ENCODE peak calls at places on chromosome 1, in four cellular contexts. One of them, this sample, is unnamed.

GRCh38 chr1:225825078-225825477 is 15.2 kb downstream of the EPHX1 start:
- DNase-seq in H1: no peak
- DNase-seq in K562: peak
- DNase-seq in SK-N-SH: no peak
- DNase-seq in this sample: no peak

GRCh38 chr1:19651141-19651737 is 7.1 kb downstream of the NBL1 start:
- DNase-seq in H1: peak
- DNase-seq in SK-N-SH: peak
- DNase-seq in K562: peak
- DNase-seq in this sample: peak

GRCh38 chr1:203378529-203379271 is 27.8 kb upstream of the FMOD start:
- DNase-seq in H1: no peak
- DNase-seq in K562: no peak
- DNase-seq in SK-N-SH: no peak
- DNase-seq in this sample: no peak

GRCh38 chr1:71414229-71414628 is 333.4 kb upstream of the ZRANB2 start:
- DNase-seq in SK-N-SH: peak
- DNase-seq in H1: no peak
- DNase-seq in K562: no peak
- DNase-seq in this sample: no peak

GRCh38 chr1:35029756-35030155 is 2.0 kb downstream of the ZMYM6 start:
- DNase-seq in SK-N-SH: no peak
- DNase-seq in K562: no peak
- DNase-seq in H1: no peak
- DNase-seq in this sample: no peak

GRCh38 chr1:45868861-45869260 is 65.4 kb downstream of the MAST2 start:
- DNase-seq in K562: no peak
- DNase-seq in H1: no peak
- DNase-seq in SK-N-SH: no peak
- DNase-seq in this sample: no peak

GRCh38 chr1:203593723-203594122 is 32.9 kb upstream of the ATP2B4 start:
- DNase-seq in H1: peak
- DNase-seq in SK-N-SH: no peak
- DNase-seq in K562: peak
- DNase-seq in this sample: peak

GRCh38 chr1:160997323-160998038 is 23.5 kb downstream of the F11R start:
- DNase-seq in SK-N-SH: peak
- DNase-seq in H1: no peak
- DNase-seq in K562: peak
- DNase-seq in this sample: peak

GRCh38 chr1:2194319-2194897 is at the start of gene FAAP20:
- DNase-seq in H1: no peak
- DNase-seq in K562: peak
- DNase-seq in SK-N-SH: peak
- DNase-seq in this sample: peak

GRCh38 chr1:243482237-243483022 is 226.6 kb downstream of the SDCCAG8 start:
- DNase-seq in SK-N-SH: peak
- DNase-seq in K562: no peak
- DNase-seq in H1: peak
- DNase-seq in this sample: peak

GRCh38 chr1:223731076-223731770 is 18.9 kb downstream of the CAPN2 start:
- DNase-seq in SK-N-SH: no peak
- DNase-seq in K562: no peak
- DNase-seq in H1: no peak
- DNase-seq in this sample: no peak

GRCh38 chr1:152115344-152115743 is at the start of gene TCHH:
- DNase-seq in K562: no peak
- DNase-seq in SK-N-SH: no peak
- DNase-seq in H1: no peak
- DNase-seq in this sample: no peak

GRCh38 chr1:11944358-11944981 is 10.0 kb downstream of the PLOD1 start:
- DNase-seq in SK-N-SH: peak
- DNase-seq in K562: no peak
- DNase-seq in H1: peak
- DNase-seq in this sample: peak

GRCh38 chr1:81832573-81832972 is 31.8 kb downstream of the ADGRL2 start:
- DNase-seq in K562: no peak
- DNase-seq in H1: no peak
- DNase-seq in SK-N-SH: no peak
- DNase-seq in this sample: no peak

GRCh38 chr1:119549719-119550141 is 42.7 kb downstream of the HSD3B1 start:
- DNase-seq in K562: peak
- DNase-seq in SK-N-SH: peak
- DNase-seq in H1: peak
- DNase-seq in this sample: peak

GRCh38 chr1:5297878-5298239 is 643.5 kb downstream of the AJAP1 start:
- DNase-seq in H1: no peak
- DNase-seq in K562: no peak
- DNase-seq in SK-N-SH: no peak
- DNase-seq in this sample: no peak

GRCh38 chr1:246699095-246699735 is 25.0 kb upstream of the SCCPDH start:
- DNase-seq in H1: peak
- DNase-seq in K562: peak
- DNase-seq in SK-N-SH: peak
- DNase-seq in this sample: peak

GRCh38 chr1:106608836-106609235 is 447.6 kb upstream of the PRMT6 start:
- DNase-seq in SK-N-SH: no peak
- DNase-seq in H1: no peak
- DNase-seq in K562: no peak
- DNase-seq in this sample: no peak

GRCh38 chr1:231272880-231273279 is 31.9 kb downstream of the GNPAT start:
- DNase-seq in H1: no peak
- DNase-seq in SK-N-SH: no peak
- DNase-seq in K562: no peak
- DNase-seq in this sample: no peak

GRCh38 chr1:4585216-4585615 is 69.2 kb upstream of the AJAP1 start:
- DNase-seq in K562: peak
- DNase-seq in H1: peak
- DNase-seq in SK-N-SH: peak
- DNase-seq in this sample: peak

GRCh38 chr1:209692745-209693504 is 11.7 kb upstream of the HSD11B1 start:
- DNase-seq in H1: peak
- DNase-seq in SK-N-SH: peak
- DNase-seq in K562: peak
- DNase-seq in this sample: peak

GRCh38 chr1:84853743-84854721 is 39.0 kb downstream of the LPAR3 start:
- DNase-seq in SK-N-SH: no peak
- DNase-seq in H1: no peak
- DNase-seq in K562: no peak
- DNase-seq in this sample: no peak

GRCh38 chr1:246470588-246470987 is 36.5 kb downstream of the SMYD3 start:
- DNase-seq in H1: no peak
- DNase-seq in K562: no peak
- DNase-seq in SK-N-SH: no peak
- DNase-seq in this sample: no peak

GRCh38 chr1:6072774-6073479 is 27.2 kb downstream of the KCNAB2 start:
- DNase-seq in SK-N-SH: no peak
- DNase-seq in K562: no peak
- DNase-seq in H1: no peak
- DNase-seq in this sample: no peak

GRCh38 chr1:153779781-153780541 is 4.8 kb downstream of the SLC27A3 start:
- DNase-seq in K562: no peak
- DNase-seq in H1: no peak
- DNase-seq in SK-N-SH: no peak
- DNase-seq in this sample: no peak

GRCh38 chr1:177909416-177909815 is 60.4 kb downstream of the SEC16B start:
- DNase-seq in K562: no peak
- DNase-seq in SK-N-SH: no peak
- DNase-seq in H1: no peak
- DNase-seq in this sample: no peak

GRCh38 chr1:177915641-177916040 is 54.2 kb downstream of the SEC16B start:
- DNase-seq in K562: no peak
- DNase-seq in SK-N-SH: no peak
- DNase-seq in H1: no peak
- DNase-seq in this sample: no peak

GRCh38 chr1:177913762-177914540 is 55.9 kb downstream of the SEC16B start:
- DNase-seq in H1: peak
- DNase-seq in K562: no peak
- DNase-seq in SK-N-SH: peak
- DNase-seq in this sample: peak

GRCh38 chr1:177912991-177913390 is 56.9 kb downstream of the SEC16B start:
- DNase-seq in K562: no peak
- DNase-seq in H1: no peak
- DNase-seq in SK-N-SH: no peak
- DNase-seq in this sample: no peak

DNA sequence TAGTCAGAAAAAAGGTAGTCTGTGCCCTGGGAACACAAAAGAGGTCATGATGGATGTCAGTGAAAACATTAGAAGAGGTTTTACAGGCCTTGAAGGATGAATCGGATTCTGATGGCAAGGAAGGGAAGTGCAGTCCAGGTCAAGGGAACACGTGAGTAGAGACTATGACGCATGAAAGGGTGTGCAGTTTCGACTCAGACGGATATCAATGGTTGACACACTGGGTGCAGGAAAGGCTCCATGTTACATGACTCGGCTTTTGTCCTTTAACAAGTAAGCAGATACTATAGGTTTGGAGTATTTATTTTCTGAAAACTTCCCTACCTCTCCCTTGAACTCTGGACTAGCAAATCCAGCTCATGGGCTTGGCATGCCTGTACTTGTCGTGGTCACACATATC is 55.3 kb downstream of the SEC16B start:
- DNase-seq in K562: no peak
- DNase-seq in H1: no peak
- DNase-seq in SK-N-SH: no peak
- DNase-seq in this sample: no peak
- TF ChIP-seq TEAD4 in K562: no peak
- TF ChIP-seq TEAD4 in H1: no peak
- TF ChIP-seq TEAD4 in SK-N-SH: no peak
- TF ChIP-seq TEAD4 in this sample: no peak

GRCh38 chr1:184110253-184111204 is 59.0 kb downstream of the TSEN15 start:
- DNase-seq in SK-N-SH: peak
- DNase-seq in K562: no peak
- DNase-seq in H1: no peak
- DNase-seq in this sample: no peak
- TF ChIP-seq MAX in SK-N-SH: no peak
- TF ChIP-seq MAX in K562: no peak
- TF ChIP-seq MAX in H1: no peak
- TF ChIP-seq MAX in this sample: no peak

DNA sequence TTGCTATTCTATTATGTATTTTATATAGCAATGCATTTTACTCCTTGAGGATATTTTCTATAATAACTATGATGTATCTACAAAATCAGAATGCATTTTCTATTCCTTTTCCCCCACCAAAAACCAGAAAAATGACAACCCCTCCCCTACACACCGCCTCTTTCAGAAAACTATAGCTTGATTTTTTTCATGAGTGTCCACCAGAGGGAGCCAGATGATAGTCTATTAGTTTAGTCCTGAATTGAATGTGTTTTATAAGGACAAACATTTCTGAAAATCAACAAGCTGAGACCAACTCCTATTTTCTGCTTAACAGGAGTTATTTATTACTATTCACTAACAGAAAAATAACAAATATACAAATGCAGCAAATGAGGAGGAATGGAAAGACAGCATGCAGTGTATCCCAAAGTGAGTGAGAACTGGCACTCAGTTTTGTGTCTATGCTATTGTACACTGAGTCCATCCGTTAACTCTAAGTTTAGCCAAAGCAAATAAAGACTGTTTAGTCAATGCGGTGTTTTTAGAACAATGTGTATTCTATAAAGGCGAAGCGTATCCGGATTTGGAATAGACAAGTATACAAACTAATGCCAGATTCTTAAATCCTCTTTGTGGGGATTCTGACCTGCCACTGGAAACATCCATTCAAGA is 182.7 kb downstream of the VAV3 start:
- DNase-seq in H1: no peak
- DNase-seq in K562: peak
- DNase-seq in SK-N-SH: peak
- DNase-seq in this sample: no peak
- TF ChIP-seq TEAD4 in H1: no peak
- TF ChIP-seq TEAD4 in K562: no peak
- TF ChIP-seq TEAD4 in SK-N-SH: no peak
- TF ChIP-seq TEAD4 in this sample: no peak

GRCh38 chr1:205578780-205579571 is 52.8 kb downstream of the ELK4 start:
- DNase-seq in K562: no peak
- DNase-seq in H1: no peak
- DNase-seq in SK-N-SH: no peak
- DNase-seq in this sample: no peak
- TF ChIP-seq MAX in K562: no peak
- TF ChIP-seq MAX in H1: no peak
- TF ChIP-seq MAX in SK-N-SH: no peak
- TF ChIP-seq MAX in this sample: no peak

GRCh38 chr1:233518344-233518743 is 95.6 kb upstream of the KCNK1 start:
- DNase-seq in H1: peak
- DNase-seq in SK-N-SH: peak
- DNase-seq in K562: peak
- DNase-seq in this sample: peak

GRCh38 chr1:233523047-233523446 is 90.9 kb upstream of the KCNK1 start:
- DNase-seq in SK-N-SH: no peak
- DNase-seq in K562: no peak
- DNase-seq in H1: no peak
- DNase-seq in this sample: no peak

GRCh38 chr1:233514946-233515391 is 98.9 kb upstream of the KCNK1 start:
- DNase-seq in K562: no peak
- DNase-seq in H1: no peak
- DNase-seq in SK-N-SH: no peak
- DNase-seq in this sample: no peak

GRCh38 chr1:233516732-233517131 is 97.2 kb upstream of the KCNK1 start:
- DNase-seq in SK-N-SH: no peak
- DNase-seq in K562: no peak
- DNase-seq in H1: no peak
- DNase-seq in this sample: no peak

DNA sequence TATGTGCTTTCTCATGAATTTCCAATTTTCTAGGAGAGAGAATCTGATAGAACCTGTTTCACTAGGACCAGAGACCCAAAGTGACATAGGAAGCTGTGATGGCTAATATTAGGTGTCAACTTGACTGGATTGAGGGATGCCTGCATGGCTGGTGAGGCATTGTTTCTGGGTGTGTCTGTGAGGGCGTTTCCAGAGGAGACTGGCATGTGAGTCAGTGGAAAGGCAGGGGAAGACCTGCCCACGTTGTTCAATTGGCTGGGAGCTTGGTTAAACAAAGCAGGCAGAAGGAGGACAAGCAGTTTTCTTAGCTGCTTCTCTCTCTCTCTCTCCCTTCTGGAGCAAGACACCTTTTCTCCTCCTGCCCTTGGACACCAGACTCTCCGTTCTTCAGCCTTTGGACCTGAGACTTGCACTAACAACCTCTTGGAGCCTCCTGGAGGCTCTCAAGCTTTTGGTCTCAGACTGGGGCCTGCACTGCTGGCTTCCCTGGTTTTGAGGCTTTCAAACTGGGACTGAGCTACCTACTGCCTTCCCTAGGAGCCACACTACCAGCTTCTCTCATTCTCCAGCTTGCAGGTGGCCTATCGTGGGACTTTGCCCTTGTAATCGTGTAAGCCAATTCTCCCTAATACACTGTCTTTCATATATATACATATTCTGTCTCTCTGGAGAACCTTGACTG is 93.3 kb upstream of the KCNK1 start:
- DNase-seq in SK-N-SH: no peak
- DNase-seq in K562: no peak
- DNase-seq in H1: no peak
- DNase-seq in this sample: no peak
- TF ChIP-seq TEAD4 in SK-N-SH: no peak
- TF ChIP-seq TEAD4 in K562: no peak
- TF ChIP-seq TEAD4 in H1: no peak
- TF ChIP-seq TEAD4 in this sample: no peak